ENCODE peak calls at places on chromosome 18, in six cellular contexts. T is amniotic stem cell, N is mesenchymal stem cell, L is cerebellar cortex, F is MCF 10A, B is cardiac fibroblast. M is an unnamed sample.

GRCh38 chr18:72542993-72543361 is 1.2 kb downstream of the CBLN2 start:
- DNase-seq in F (no peak), T (no peak), N (no peak), B (peak), L (no peak), M (no peak)

GRCh38 chr18:42780171-42780570 is 335.3 kb downstream of the RIT2 start:
- DNase-seq in L (no peak), F (no peak), N (no peak), T (no peak), B (no peak), M (no peak)

GRCh38 chr18:78527984-78528383 is 451.6 kb upstream of the SALL3 start:
- DNase-seq in L (no peak), F (no peak), T (no peak), N (no peak), B (no peak), M (no peak)

GRCh38 chr18:78818961-78819360 is 160.7 kb upstream of the SALL3 start:
- DNase-seq in N (no peak), B (no peak), F (no peak), L (no peak), T (no peak), M (no peak)

GRCh38 chr18:44945847-44946490 is 265.3 kb downstream of the SETBP1 start:
- DNase-seq in T (no peak), B (no peak), L (no peak), F (no peak), N (no peak), M (no peak)

GRCh38 chr18:78984941-78985784 is 5.5 kb downstream of the SALL3 start:
- DNase-seq in L (peak), B (peak), F (peak), T (no peak), N (no peak), M (peak)

GRCh38 chr18:76699923-76700322 is 122.4 kb upstream of the ZNF236 start:
- DNase-seq in T (no peak), F (no peak), B (no peak), L (no peak), N (peak), M (no peak)

GRCh38 chr18:71336811-71337210 is 1048.0 kb downstream of the SOCS6 start:
- DNase-seq in F (peak), N (no peak), T (no peak), L (no peak), B (no peak), M (no peak)

GRCh38 chr18:12336887-12337286 is 28.8 kb downstream of the TUBB6 start:
- DNase-seq in L (no peak), F (peak), N (peak), B (peak), T (no peak), M (peak)

GRCh38 chr18:22817844-22818243 is 115.3 kb upstream of the RBBP8 start:
- DNase-seq in T (no peak), N (no peak), B (peak), F (peak), L (no peak), M (peak)

GRCh38 chr18:43031169-43031568 is 84.3 kb downstream of the RIT2 start:
- DNase-seq in L (no peak), T (no peak), F (no peak), N (no peak), B (no peak), M (no peak)

GRCh38 chr18:54948350-54948837 is 10.9 kb downstream of the CCDC68 start:
- DNase-seq in T (no peak), B (no peak), N (peak), F (no peak), L (no peak), M (peak)

GRCh38 chr18:47906408-47906807 is 24.1 kb downstream of the SMAD2 start:
- DNase-seq in F (no peak), T (no peak), B (no peak), N (no peak), L (no peak), M (no peak)